ENCODE peak calls at places on chromosomes 11 and 22, in eight cellular contexts. J is A549, Z is H1, W is endothelial cell of umbilical vein, D is HCT116, U is HepG2, O is K562, C is GM12878. B is an unnamed sample.
A peak's percentile ranks its signal among the peaks of the same experiment; 100 is the strongest.

GRCh38 chr11:94417386-94417987 is 16.3 kb upstream of the GPR83 start:
- DNase-seq in J (peak; percentile 28), Z (no peak), W (peak; percentile 32), D (peak; percentile 2), U (peak; percentile 25), O (peak; percentile 22), C (no peak), B (peak; percentile 50)

GRCh38 chr11:45843158-45843924 is 3.9 kb upstream of the CRY2 start:
- DNase-seq in J (peak; percentile 91), Z (peak; percentile 46), W (peak; percentile 80), D (peak; percentile 90), U (peak; percentile 93), O (peak; percentile 92), C (peak; percentile 35), B (peak; percentile 80)

GRCh38 chr11:72896431-72896830 is 82.2 kb downstream of the ATG16L2 start:
- DNase-seq in J (no peak), Z (no peak), W (no peak), D (no peak), U (no peak), O (no peak), C (no peak), B (no peak)

GRCh38 chr22:28582806-28583205 is 96.8 kb downstream of the TTC28 start:
- DNase-seq in J (no peak), Z (no peak), W (no peak), D (no peak), U (no peak), O (no peak), C (no peak), B (no peak)

GRCh38 chr11:44310456-44311272 is 725 bp upstream of the ALX4 start:
- DNase-seq in J (no peak), Z (no peak), W (no peak), D (no peak), U (no peak), O (no peak), C (no peak), B (no peak)

GRCh38 chr11:606245-606644 is 9.5 kb downstream of the IRF7 start:
- DNase-seq in J (peak; percentile 50), Z (no peak), W (no peak), D (no peak), U (no peak), O (no peak), C (no peak), B (no peak)

GRCh38 chr11:117045196-117045595 is 53.0 kb downstream of the SIK3 start:
- DNase-seq in J (no peak), Z (no peak), W (no peak), D (no peak), U (no peak), O (peak; percentile 23), C (no peak), B (no peak)

GRCh38 chr11:1675536-1676253 is 21.3 kb upstream of the KRTAP5-6 start:
- DNase-seq in J (no peak), Z (no peak), W (no peak), D (no peak), U (peak; percentile 82), O (no peak), C (no peak), B (no peak)

GRCh38 chr22:35634015-35634414 is 14.2 kb upstream of the APOL6 start:
- DNase-seq in J (peak; percentile 33), Z (no peak), W (no peak), D (no peak), U (no peak), O (peak; percentile 18), C (no peak), B (peak; percentile 40)

GRCh38 chr11:125956371-125956770 is 10.5 kb downstream of the VSIG10L2 start:
- DNase-seq in J (no peak), Z (no peak), W (no peak), D (no peak), U (no peak), O (no peak), C (no peak), B (no peak)

GRCh38 chr11:45024357-45024756 is 73.7 kb upstream of the TP53I11 start:
- DNase-seq in J (no peak), Z (no peak), W (no peak), D (no peak), U (no peak), O (no peak), C (no peak), B (no peak)

GRCh38 chr11:45621541-45621940 is 43.9 kb downstream of the CHST1 start:
- DNase-seq in J (no peak), Z (no peak), W (no peak), D (no peak), U (no peak), O (no peak), C (no peak), B (no peak)

GRCh38 chr11:132644511-132644910 is 887.8 kb downstream of the OPCML start:
- DNase-seq in J (no peak), Z (no peak), W (no peak), D (no peak), U (no peak), O (no peak), C (no peak), B (no peak)

GRCh38 chr11:13210424-13210823 is 67.2 kb upstream of the BMAL1 start:
- DNase-seq in J (peak; percentile 88), Z (peak; percentile 53), W (peak; percentile 70), D (peak; percentile 79), U (peak; percentile 57), O (peak; percentile 20), C (no peak), B (peak; percentile 37)

GRCh38 chr22:40094449-40094848 is 83.3 kb upstream of the TNRC6B start:
- DNase-seq in J (no peak), Z (no peak), W (no peak), D (no peak), U (no peak), O (no peak), C (peak; percentile 15), B (no peak)

DNA sequence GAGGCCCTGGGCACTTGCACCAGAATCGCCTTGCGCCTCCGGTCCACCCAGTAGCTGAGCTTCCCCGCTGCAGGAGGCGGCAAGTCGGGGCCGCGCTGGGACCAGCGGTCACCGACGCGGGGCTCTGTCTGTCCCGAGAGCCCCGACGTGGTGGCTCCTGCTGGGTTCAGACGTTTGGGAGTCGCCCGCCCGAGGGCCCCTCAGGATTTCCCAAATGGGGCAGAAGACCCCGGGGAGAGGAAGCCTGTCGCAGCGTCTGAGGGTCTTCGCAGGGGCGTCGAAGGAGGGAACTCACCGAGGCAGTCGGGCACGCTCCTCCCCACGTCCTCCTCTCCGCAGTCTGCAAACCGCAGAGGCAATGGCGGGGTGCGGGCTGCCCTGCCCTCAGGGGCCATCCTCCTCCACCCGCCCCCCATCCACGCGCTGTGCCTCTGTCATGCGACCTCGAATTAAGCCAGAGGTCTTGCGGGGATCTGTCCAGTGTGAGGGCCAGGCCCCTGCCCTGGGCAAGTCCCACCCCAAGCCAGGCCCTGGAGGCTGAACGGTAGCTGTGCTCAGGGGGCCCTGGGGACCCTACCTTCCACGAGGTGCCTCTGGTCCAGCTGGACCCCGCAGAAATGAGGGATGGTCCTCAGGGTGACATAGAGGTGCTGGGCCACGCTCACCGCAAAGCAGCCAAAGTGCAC is 12.5 kb downstream of the IL17REL start:
- DNase-seq in J (no peak), Z (no peak), W (no peak), D (no peak), U (no peak), O (no peak), C (no peak), B (no peak)
- H3K4me3 ChIP-seq in J (peak overlapping the region; percentile 41), Z (peak overlapping the region; percentile 65), W (no peak overlapping the region), D (no peak overlapping the region), U (no peak overlapping the region), O (peak overlapping the region; percentile 43), C (no peak overlapping the region), B (no peak overlapping the region)

DNA sequence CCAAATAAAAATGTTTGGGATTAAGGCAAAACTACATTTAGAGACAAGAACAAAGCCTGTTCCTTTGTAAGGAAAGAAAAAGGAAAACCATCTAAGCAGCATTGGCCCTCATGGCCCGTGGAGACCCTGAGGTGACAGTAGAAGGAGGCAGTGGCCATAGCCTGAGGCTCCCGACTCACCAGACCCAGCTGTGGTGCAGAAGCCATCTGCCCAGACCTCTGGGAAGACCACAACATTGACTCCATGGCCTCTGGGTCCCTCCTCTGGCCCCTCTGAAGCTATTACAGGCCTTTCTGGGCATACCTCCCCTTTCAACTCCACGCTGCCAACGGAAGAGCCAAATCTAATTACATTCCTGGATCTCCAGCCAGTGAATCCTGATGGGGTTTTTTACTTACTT is 6.4 kb downstream of the PRAME start:
- DNase-seq in J (peak; percentile 21), Z (no peak), W (no peak), D (no peak), U (peak; percentile 44), O (peak; percentile 84), C (no peak), B (peak; percentile 58)
- TF ChIP-seq MAX in J (no peak), Z (no peak), W (no peak), D (no peak), U (no peak), O (no peak), C (no peak), B (no peak)

GRCh38 chr22:44686873-44687600 is 15.0 kb upstream of the PRR5 start:
- DNase-seq in J (peak; percentile 43), Z (no peak), W (no peak), D (no peak), U (peak; percentile 52), O (no peak), C (no peak), B (no peak)

GRCh38 chr22:44684506-44685383 is 17.3 kb upstream of the PRR5 start:
- DNase-seq in J (peak; percentile 90), Z (peak; percentile 85), W (peak; percentile 90), D (peak; percentile 83), U (peak; percentile 92), O (peak; percentile 93), C (peak; percentile 63), B (peak; percentile 91)

GRCh38 chr22:44683881-44684280 is 18.1 kb upstream of the PRR5 start:
- DNase-seq in J (no peak), Z (no peak), W (no peak), D (no peak), U (no peak), O (no peak), C (no peak), B (no peak)

GRCh38 chr22:44683237-44683636 is 18.8 kb upstream of the PRR5 start:
- DNase-seq in J (no peak), Z (no peak), W (no peak), D (no peak), U (no peak), O (no peak), C (peak; percentile 45), B (no peak)

DNA sequence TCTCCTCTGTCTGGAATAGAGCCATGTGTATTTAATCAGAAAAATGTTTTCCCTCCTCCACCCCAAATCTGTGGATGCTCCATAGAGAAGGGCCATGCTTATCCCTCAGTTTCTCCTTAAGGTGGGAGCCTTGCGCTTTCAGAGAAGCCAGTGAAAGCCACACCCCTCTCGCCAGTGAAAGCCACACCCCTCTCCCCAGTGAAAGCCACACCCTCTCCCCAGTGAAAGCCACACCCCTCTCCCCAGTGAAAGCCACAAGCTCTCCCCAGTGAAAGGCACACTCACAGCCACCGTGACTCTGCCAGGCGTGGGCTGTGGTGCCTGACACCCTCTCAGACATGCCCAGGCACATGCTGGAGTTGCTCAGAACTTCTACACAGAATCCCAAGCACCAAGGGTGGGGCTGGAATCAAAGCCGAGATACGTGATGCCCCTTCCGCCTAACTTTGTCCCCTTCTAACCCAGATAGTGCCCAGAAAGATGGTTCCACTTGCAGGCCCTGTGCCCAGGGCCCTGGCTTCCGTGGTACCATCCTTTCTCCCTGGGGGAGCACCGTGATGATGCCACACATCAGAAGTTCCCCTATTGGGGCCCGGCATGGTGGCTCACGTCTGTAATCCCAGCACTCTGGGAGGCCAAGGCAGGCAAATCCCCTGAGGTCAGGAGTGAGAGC is 16.5 kb upstream of the PRR5 start:
- DNase-seq in J (peak; percentile 53), Z (no peak), W (no peak), D (peak; percentile 35), U (no peak), O (peak; percentile 79), C (peak; percentile 71), B (peak; percentile 68)
- TF ChIP-seq POLR2A in J (no peak), Z (no peak), W (no peak), D (no peak), U (no peak), O (no peak), C (peak; percentile 68), B (no peak)

GRCh38 chr11:119337581-119338317 is 2.9 kb downstream of the C1QTNF5 start:
- DNase-seq in J (no peak), Z (no peak), W (peak; percentile 77), D (no peak), U (no peak), O (peak; percentile 36), C (no peak), B (peak; percentile 49)
- H3K4me3 ChIP-seq in J (no peak overlapping the region), Z (peak overlapping the region; percentile 69), W (no peak overlapping the region), D (no peak overlapping the region), U (no peak overlapping the region), O (no peak overlapping the region), C (no peak overlapping the region), B (no peak overlapping the region)